ENCODE peak calls at places on chromosomes 13 and 19, in seven cellular contexts. F, I, V, E, G, Y and T are unnamed samples.

GRCh38 chr13:98298599-98298998 is 121.5 kb upstream of the RNF113B start:
- DNase-seq in F (no peak), I (no peak), V (no peak), E (no peak), G (no peak), Y (no peak), T (no peak)

GRCh38 chr13:37681295-37682032 is 82.9 kb upstream of the POSTN start:
- DNase-seq in F (no peak), I (no peak), V (no peak), E (no peak), G (no peak), Y (no peak), T (no peak)

GRCh38 chr13:26531751-26532150 is 25.7 kb upstream of the WASF3 start:
- DNase-seq in F (no peak), I (no peak), V (no peak), E (no peak), G (no peak), Y (peak), T (no peak)

GRCh38 chr13:87671824-87672603 is 843 bp downstream of the SLITRK5 start:
- DNase-seq in F (no peak), I (no peak), V (peak), E (peak), G (no peak), Y (peak), T (no peak)

GRCh38 chr13:41054212-41054877 is 7.0 kb upstream of the WBP4 start:
- DNase-seq in F (peak), I (no peak), V (peak), E (no peak), G (no peak), Y (peak), T (peak)

GRCh38 chr19:15468675-15469512 is 4.5 kb upstream of the RASAL3 start:
- DNase-seq in F (no peak), I (no peak), V (no peak), E (no peak), G (no peak), Y (no peak), T (no peak)

GRCh38 chr13:99176309-99177276 is 24.1 kb upstream of the UBAC2 start:
- DNase-seq in F (peak), I (peak), V (peak), E (no peak), G (peak), Y (peak), T (peak)

GRCh38 chr13:33153421-33154381 is 131.9 kb downstream of the STARD13 start:
- DNase-seq in F (peak), I (no peak), V (peak), E (no peak), G (no peak), Y (no peak), T (no peak)

GRCh38 chr19:3047307-3048189 is 14.7 kb downstream of the TLE5 start:
- DNase-seq in F (peak), I (peak), V (peak), E (peak), G (peak), Y (peak), T (no peak)

GRCh38 chr19:41233748-41234240 is 14.8 kb downstream of the AXL start:
- DNase-seq in F (no peak), I (no peak), V (no peak), E (no peak), G (no peak), Y (no peak), T (no peak)

GRCh38 chr13:99527346-99527745 is 26.1 kb downstream of the TM9SF2 start:
- DNase-seq in F (no peak), I (no peak), V (no peak), E (no peak), G (no peak), Y (no peak), T (no peak)